ENCODE peak calls at places on chromosomes 13 and 19, in ten cellular contexts. O is pancreas, G is cardiac muscle cell, J is hepatocyte, D is ovary, W is uterus, K is GM12865, R is tibial nerve, B is B cell, Z is heart right ventricle. F is an unnamed sample.

GRCh38 chr13:97432232-97432916 is 1.6 kb upstream of the RAP2A start:
- DNase-seq in J (no peak), K (peak), W (no peak), R (no peak), O (no peak), B (no peak), D (no peak), G (peak), Z (no peak), F (no peak)

GRCh38 chr13:18991054-18991453 is 190.6 kb downstream of the TUBA3C start:
- DNase-seq in Z (no peak), W (no peak), K (no peak), J (no peak), D (no peak), O (no peak), R (no peak), G (no peak), B (no peak), F (no peak)

GRCh38 chr13:31767175-31767900 is 28.0 kb downstream of the RXFP2 start:
- DNase-seq in G (no peak), W (no peak), D (no peak), R (no peak), J (no peak), Z (no peak), B (no peak), K (no peak), O (no peak), F (no peak)

GRCh38 chr19:28393574-28394336 is 819.2 kb downstream of the UQCRFS1 start:
- DNase-seq in Z (no peak), O (no peak), K (no peak), D (no peak), J (no peak), B (no peak), R (no peak), W (peak), G (no peak), F (no peak)

GRCh38 chr13:47233734-47234133 is 336.9 kb upstream of the HTR2A start:
- DNase-seq in G (no peak), W (no peak), O (no peak), Z (no peak), D (no peak), B (no peak), J (no peak), R (no peak), K (no peak), F (no peak)

GRCh38 chr19:1055886-1056620 is 10.9 kb upstream of the ARHGAP45 start:
- DNase-seq in O (no peak), J (no peak), K (no peak), Z (no peak), G (no peak), R (no peak), D (no peak), B (no peak), W (no peak), F (no peak)

GRCh38 chr19:14409157-14410053 is 9.7 kb downstream of the DDX39A start:
- DNase-seq in J (no peak), B (peak), K (no peak), G (no peak), W (no peak), R (no peak), O (no peak), Z (no peak), D (no peak), F (no peak)

GRCh38 chr13:20891768-20892167 is 10.8 kb downstream of the XPO4 start:
- DNase-seq in G (no peak), J (no peak), W (no peak), D (no peak), B (no peak), K (no peak), R (no peak), O (no peak), Z (no peak), F (no peak)

GRCh38 chr13:26022538-26023292 is 29.1 kb downstream of the SHISA2 start:
- DNase-seq in W (no peak), R (no peak), G (peak), O (peak), Z (peak), J (peak), B (no peak), K (no peak), D (no peak), F (peak)

GRCh38 chr19:888615-889385 is 4.2 kb downstream of the MED16 start:
- DNase-seq in K (peak), R (no peak), O (no peak), G (no peak), B (no peak), W (no peak), J (no peak), Z (no peak), D (no peak), F (no peak)

GRCh38 chr19:42850981-42851717 is 28.4 kb downstream of the PSG1 start:
- DNase-seq in W (no peak), R (peak), K (no peak), D (no peak), Z (peak), O (no peak), G (no peak), B (no peak), J (no peak), F (peak)

GRCh38 chr13:97588993-97589392 is 155.0 kb downstream of the RAP2A start:
- DNase-seq in R (no peak), Z (no peak), D (no peak), W (no peak), O (no peak), J (no peak), K (no peak), G (no peak), B (no peak), F (no peak)

GRCh38 chr13:91659583-91660415 is 261.4 kb downstream of the GPC5 start:
- DNase-seq in J (no peak), G (no peak), K (peak), O (no peak), R (no peak), Z (no peak), D (no peak), B (no peak), W (no peak), F (peak)

GRCh38 chr13:71703145-71703544 is 163.9 kb downstream of the DACH1 start:
- DNase-seq in W (no peak), B (no peak), O (no peak), Z (no peak), G (no peak), D (no peak), K (no peak), J (no peak), R (no peak), F (no peak)

GRCh38 chr13:62631614-62632013 is 1216.0 kb upstream of the PCDH20 start:
- DNase-seq in R (no peak), O (no peak), B (no peak), Z (no peak), K (no peak), J (no peak), W (no peak), G (no peak), D (no peak), F (no peak)

GRCh38 chr19:51181913-51182419 is 39.9 kb downstream of the SIGLEC7 start:
- DNase-seq in O (no peak), G (no peak), B (no peak), R (no peak), W (no peak), K (no peak), J (no peak), D (no peak), Z (no peak), F (no peak)

GRCh38 chr19:45092747-45093678 is at the start of gene PPP1R37:
- DNase-seq in W (peak), J (peak), K (peak), B (peak), D (peak), R (peak), O (peak), Z (peak), G (peak), F (peak)
- TF ChIP-seq CTCF in W (peak), J (peak), K (peak), B (peak), D (peak), R (peak), O (peak), Z (peak), G (peak), F (no peak)

GRCh38 chr19:45402469-45403070 is 2.3 kb downstream of the PPP1R13L start:
- DNase-seq in D (no peak), B (peak), O (peak), J (peak), G (peak), Z (peak), R (no peak), K (peak), W (no peak), F (peak)
- TF ChIP-seq CTCF in D (no peak), B (peak), O (peak), J (peak), G (no peak), Z (peak), R (peak), K (peak), W (no peak), F (no peak)

DNA sequence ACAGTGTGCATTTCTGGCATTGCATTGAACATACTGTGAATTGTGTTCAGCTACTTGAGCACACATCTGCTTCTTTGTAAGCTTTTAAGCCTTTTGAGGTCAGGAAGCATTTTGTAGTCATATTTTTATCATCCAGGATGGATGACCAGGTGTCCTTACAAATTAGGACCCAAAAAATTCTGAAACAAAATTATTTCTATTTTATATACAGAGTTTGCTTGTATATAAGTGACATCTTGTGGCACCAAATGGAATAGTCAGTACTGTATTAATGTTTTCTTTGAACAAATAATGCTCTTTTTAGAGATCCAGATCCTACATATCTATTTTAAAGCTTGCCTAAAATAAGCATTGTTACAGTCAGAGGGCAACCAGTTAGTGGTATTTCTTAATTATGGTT is 9.5 kb upstream of the SUPT20H start:
- DNase-seq in K (no peak), W (no peak), G (no peak), O (no peak), Z (no peak), D (no peak), B (no peak), R (no peak), J (no peak), F (no peak)
- TF ChIP-seq CTCF in K (peak), W (no peak), G (peak), O (no peak), Z (no peak), D (no peak), B (peak), R (no peak), J (peak), F (no peak)

GRCh38 chr13:110714798-110715394 is 1.4 kb downstream of the ING1 start:
- DNase-seq in D (peak), J (peak), B (peak), G (peak), K (no peak), Z (peak), O (peak), W (peak), R (peak), F (no peak)

GRCh38 chr13:110712849-110713641 is 455 bp upstream of the ING1 start:
- DNase-seq in G (peak), Z (peak), B (peak), R (peak), J (peak), O (peak), W (peak), D (peak), K (peak), F (peak)

GRCh38 chr13:110715395-110716234 is 2.1 kb downstream of the ING1 start:
- DNase-seq in K (peak), J (peak), W (peak), B (peak), R (peak), O (peak), D (peak), G (peak), Z (peak), F (peak)

GRCh38 chr13:110713642-110713952 is at the start of gene ING1:
- DNase-seq in R (no peak), O (no peak), J (no peak), G (no peak), W (no peak), Z (no peak), D (no peak), B (no peak), K (no peak), F (no peak)

DNA sequence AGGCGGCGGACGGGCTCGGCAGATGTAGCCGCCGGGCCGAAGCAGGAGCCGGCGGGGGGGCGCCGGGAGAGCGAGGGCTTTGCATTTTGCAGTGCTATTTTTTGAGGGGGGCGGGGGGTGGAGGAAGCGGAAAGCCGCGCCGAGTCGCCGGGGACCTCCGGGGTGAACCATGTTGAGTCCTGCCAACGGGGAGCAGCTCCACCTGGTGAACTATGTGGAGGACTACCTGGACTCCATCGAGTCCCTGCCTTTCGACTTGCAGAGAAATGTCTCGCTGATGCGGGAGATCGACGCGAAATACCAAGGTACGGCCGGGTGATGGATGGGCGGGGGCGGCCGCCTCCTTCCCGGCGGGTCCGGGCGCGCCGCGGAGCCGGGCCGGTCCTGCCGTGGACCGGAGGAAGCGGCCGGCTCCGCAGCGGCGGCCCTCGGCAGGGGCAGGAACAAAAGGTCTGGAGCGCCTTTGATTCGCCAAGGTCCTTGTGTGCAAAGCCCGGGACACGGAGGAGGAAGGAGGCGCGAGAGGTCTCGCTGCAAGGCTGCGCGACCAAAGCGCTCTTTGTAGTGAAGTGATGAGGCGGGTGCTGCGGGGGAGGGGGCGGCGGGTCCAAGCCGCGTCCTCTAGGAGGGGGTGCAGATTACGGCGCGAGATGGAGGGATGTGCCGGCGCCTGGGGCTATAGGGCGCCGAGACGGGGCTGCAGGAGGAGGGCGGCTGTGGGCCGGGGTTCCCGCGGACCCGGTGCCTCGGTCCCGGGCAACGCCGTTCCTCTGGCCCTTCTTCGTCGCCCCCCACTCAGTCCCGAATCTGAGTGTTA is 689 bp downstream of the ING1 start:
- DNase-seq in W (peak), Z (peak), B (peak), K (peak), O (peak), D (peak), J (peak), R (peak), G (peak), F (no peak)
- TF ChIP-seq CTCF in W (no peak), Z (peak), B (peak), K (peak), O (no peak), D (no peak), J (peak), R (no peak), G (no peak), F (no peak)

DNA sequence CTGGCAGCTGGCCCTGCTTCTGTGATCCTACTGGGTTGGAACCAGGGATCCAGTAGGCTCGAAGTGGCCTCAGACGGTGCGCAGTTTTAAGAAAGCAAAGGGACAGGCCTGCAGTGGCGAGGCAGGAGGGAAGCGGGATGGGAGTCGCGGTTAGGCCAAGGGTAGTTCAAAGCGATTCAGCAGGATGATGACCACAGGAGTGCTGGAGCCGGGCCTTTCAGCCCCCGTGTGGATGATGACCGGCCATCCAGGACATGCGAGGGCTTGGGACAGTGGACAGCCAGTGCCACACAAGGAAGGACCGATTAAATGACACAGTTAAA is 853 bp downstream of the RNASEH2B start:
- DNase-seq in O (peak), R (no peak), J (no peak), K (no peak), D (peak), B (no peak), W (no peak), G (peak), Z (no peak), F (peak)
- TF ChIP-seq CTCF in O (no peak), R (no peak), J (peak), K (no peak), D (no peak), B (no peak), W (no peak), G (no peak), Z (peak), F (no peak)

DNA sequence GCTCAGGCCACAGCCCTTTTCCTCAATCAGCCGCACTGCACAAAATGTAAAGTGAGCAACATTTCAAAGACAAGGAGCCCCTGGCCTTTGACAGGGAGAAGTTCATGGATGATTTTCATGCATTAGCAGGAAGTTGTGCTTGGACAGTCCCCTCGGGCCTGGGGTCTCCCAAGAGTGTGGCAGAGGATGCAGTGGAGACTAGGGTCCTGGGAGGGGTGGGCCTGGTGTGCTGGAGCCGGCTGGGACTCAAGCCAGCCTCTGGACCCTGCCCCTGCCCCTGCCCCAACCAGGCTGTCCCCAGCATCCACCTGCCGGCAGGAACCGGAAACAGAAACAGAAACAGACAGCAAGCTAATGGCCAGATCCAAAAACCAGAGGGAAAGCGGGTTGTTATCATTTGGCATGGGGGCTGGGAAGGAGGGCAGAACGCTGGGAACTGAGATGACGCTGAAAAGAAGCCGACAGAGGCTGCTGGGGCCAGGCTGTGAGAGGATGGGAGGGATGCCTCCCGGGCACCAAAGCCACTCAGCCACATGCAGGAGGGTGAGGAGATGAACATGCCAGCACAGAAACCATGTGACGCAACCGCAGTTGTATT is 2.3 kb downstream of the GAS6 start:
- DNase-seq in Z (no peak), B (no peak), K (no peak), R (no peak), D (no peak), W (no peak), O (no peak), G (no peak), J (no peak), F (no peak)
- TF ChIP-seq CTCF in Z (no peak), B (no peak), K (no peak), R (no peak), D (no peak), W (no peak), O (no peak), G (no peak), J (no peak), F (no peak)